ENCODE peak calls at places on chromosome 13, in six cellular contexts. L, D, J, S, N and V are unnamed samples. For H3K36me3, the result is how much of the 10 kb centered on the place peaks cover.

GRCh38 chr13:28429685-28430290 is 65.1 kb downstream of the FLT1 start:
- DNase-seq in J (no peak), D (no peak), S (peak), N (no peak), L (no peak), V (peak)

GRCh38 chr13:113854238-113855011 is 9.5 kb downstream of the GAS6 start:
- DNase-seq in D (no peak), J (peak), S (peak), N (no peak), L (no peak), V (no peak)

GRCh38 chr13:113209336-113209879 is at the start of gene CUL4A:
- DNase-seq in D (peak), S (peak), N (peak), L (peak), J (peak), V (peak)

GRCh38 chr13:45439781-45440462 is 21.7 kb upstream of the SLC25A30 start:
- DNase-seq in S (no peak), J (no peak), N (no peak), D (no peak), L (no peak), V (no peak)

GRCh38 chr13:23467048-23467931 is 33.8 kb upstream of the SACS start:
- DNase-seq in S (peak), N (no peak), L (no peak), D (no peak), J (no peak), V (no peak)

GRCh38 chr13:113904411-113904810 is 40.5 kb upstream of the GAS6 start:
- DNase-seq in J (no peak), L (peak), N (no peak), S (peak), D (peak), V (peak)

GRCh38 chr13:41696163-41697003 is 239.0 kb downstream of the RGCC start:
- DNase-seq in S (peak), L (no peak), J (peak), D (no peak), N (peak), V (peak)

GRCh38 chr13:43484432-43485225 is 302.1 kb downstream of the ENOX1 start:
- DNase-seq in S (no peak), L (no peak), D (no peak), N (peak), J (no peak), V (no peak)

GRCh38 chr13:34682406-34682805 is 259.7 kb upstream of the NBEA start:
- DNase-seq in D (no peak), S (no peak), L (no peak), J (no peak), N (no peak), V (no peak)

GRCh38 chr13:43411741-43412140 is 375.0 kb downstream of the ENOX1 start:
- DNase-seq in L (no peak), D (no peak), N (no peak), J (peak), S (no peak), V (no peak)

GRCh38 chr13:32726374-32727037 is 140.3 kb downstream of the PDS5B start:
- DNase-seq in D (no peak), N (no peak), L (no peak), S (peak), J (no peak), V (no peak)

GRCh38 chr13:23558675-23559536 is 11.3 kb upstream of the TNFRSF19 start:
- DNase-seq in L (no peak), D (peak), N (peak), S (peak), J (peak), V (peak)

GRCh38 chr13:36154567-36155231 is 23.5 kb upstream of the DCLK1 start:
- DNase-seq in D (no peak), J (no peak), S (peak), L (no peak), N (no peak), V (no peak)

GRCh38 chr13:90272356-90272755 is 1075.1 kb upstream of the MIR17HG start:
- DNase-seq in D (no peak), S (peak), N (peak), L (no peak), J (peak), V (no peak)

GRCh38 chr13:32267836-32268439 is 47.2 kb downstream of the ZAR1L start:
- DNase-seq in L (peak), N (peak), J (no peak), S (no peak), D (peak), V (no peak)

GRCh38 chr13:72805663-72806341 is 23.9 kb downstream of the PIBF1 start:
- DNase-seq in D (no peak), L (no peak), S (no peak), N (no peak), J (no peak), V (peak)

GRCh38 chr13:75870397-75870801 is 234.3 kb downstream of the LMO7 start:
- DNase-seq in L (peak), S (peak), N (no peak), D (no peak), J (no peak), V (peak)

GRCh38 chr13:95791084-95791722 is 114.3 kb downstream of the DNAJC3 start:
- DNase-seq in S (no peak), L (no peak), J (no peak), D (no peak), N (no peak), V (no peak)

GRCh38 chr13:95784891-95785290 is 108.0 kb downstream of the DNAJC3 start:
- DNase-seq in N (peak), J (peak), D (no peak), S (peak), L (no peak), V (no peak)

GRCh38 chr13:95784161-95784880 is 107.4 kb downstream of the DNAJC3 start:
- DNase-seq in D (no peak), L (no peak), J (peak), S (peak), N (peak), V (no peak)

GRCh38 chr13:95788100-95788463 is 111.1 kb downstream of the DNAJC3 start:
- DNase-seq in D (no peak), L (no peak), J (no peak), S (no peak), N (no peak), V (no peak)

DNA sequence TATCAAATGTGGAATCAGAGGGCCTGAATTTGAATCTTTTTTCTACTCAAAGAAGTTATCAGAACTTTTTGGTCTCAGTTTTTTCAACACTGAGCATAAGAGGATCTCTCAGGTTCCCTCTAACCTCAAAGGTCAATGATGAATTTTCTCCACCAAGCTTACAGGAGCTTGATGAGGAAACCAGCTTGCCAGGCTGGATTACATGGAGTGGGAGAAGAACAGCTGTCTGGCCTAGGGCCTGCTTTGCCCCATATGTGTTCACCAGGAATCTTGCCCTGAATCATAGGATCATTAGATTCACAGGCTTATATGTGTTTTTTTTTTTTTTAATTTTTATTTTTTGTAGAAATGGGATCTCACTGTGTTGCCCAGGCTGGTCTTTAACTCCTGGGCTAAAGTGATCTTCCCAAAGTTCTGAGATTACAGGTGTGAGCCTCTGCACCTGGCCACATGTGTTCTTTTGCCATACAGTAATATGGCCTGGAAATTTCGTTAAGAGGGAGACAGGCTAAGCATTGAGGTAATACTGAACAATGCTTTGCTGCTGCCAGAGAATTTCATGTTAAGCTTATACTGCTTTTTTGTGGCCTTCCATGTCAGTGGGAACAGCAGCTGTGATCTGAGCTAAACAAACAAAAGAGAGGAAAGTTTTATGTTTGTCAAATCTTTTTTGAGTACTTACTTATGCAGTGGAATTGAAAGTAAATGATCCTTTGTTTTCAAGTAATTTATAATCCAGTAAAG is 110.6 kb downstream of the DNAJC3 start:
- DNase-seq in J (no peak), L (no peak), D (no peak), S (peak), N (no peak), V (no peak)
- H3K36me3 ChIP-seq in J (under half), L (under half), D (half or more), S (under half), N (under half), V (under half)

DNA sequence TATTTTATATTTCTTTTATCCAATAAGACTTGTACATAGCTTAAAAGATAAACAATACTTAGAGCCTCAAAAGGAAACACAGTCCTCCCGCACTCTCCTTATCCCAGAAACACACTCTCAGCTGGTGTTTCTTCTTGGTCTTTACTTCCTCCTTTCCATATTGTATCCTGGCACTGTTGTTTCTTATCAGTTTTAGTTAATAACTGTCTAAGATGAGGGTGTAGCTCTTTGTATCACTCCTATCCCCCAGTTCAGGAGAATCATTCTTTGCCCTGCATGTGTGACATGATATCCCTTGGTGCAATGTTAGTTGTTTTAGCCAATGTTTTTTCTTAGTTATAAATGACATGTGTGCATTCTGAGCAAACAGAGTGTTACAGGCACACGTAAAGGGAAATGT is 52.2 kb downstream of the ARHGEF7 start:
- DNase-seq in D (no peak), S (no peak), J (no peak), L (no peak), N (no peak), V (no peak)
- H3K36me3 ChIP-seq in D (under half), S (under half), J (under half), L (under half), N (under half), V (under half)

GRCh38 chr13:49521216-49521615 is 25.5 kb downstream of the PHF11 start:
- DNase-seq in J (no peak), D (no peak), S (no peak), N (no peak), L (no peak), V (no peak)
- H3K36me3 ChIP-seq in J (under half), D (half or more), S (under half), N (under half), L (under half), V (under half)

GRCh38 chr13:29525757-29526156 is 69.7 kb downstream of the SLC7A1 start:
- DNase-seq in D (no peak), L (no peak), S (no peak), N (no peak), J (no peak), V (no peak)

GRCh38 chr13:29526741-29527140 is 68.7 kb downstream of the SLC7A1 start:
- DNase-seq in N (no peak), L (no peak), S (no peak), D (no peak), J (no peak), V (no peak)

GRCh38 chr13:29529755-29530154 is 65.7 kb downstream of the SLC7A1 start:
- DNase-seq in D (no peak), N (no peak), S (no peak), J (no peak), L (no peak), V (no peak)

GRCh38 chr13:29527916-29528315 is 67.6 kb downstream of the SLC7A1 start:
- DNase-seq in J (no peak), N (no peak), S (no peak), L (no peak), D (no peak), V (no peak)

GRCh38 chr13:29527511-29527910 is 68.0 kb downstream of the SLC7A1 start:
- DNase-seq in D (no peak), S (no peak), J (no peak), N (no peak), L (no peak), V (no peak)
- H3K36me3 ChIP-seq in D (half or more), S (half or more), J (half or more), N (under half), L (under half), V (half or more)

DNA sequence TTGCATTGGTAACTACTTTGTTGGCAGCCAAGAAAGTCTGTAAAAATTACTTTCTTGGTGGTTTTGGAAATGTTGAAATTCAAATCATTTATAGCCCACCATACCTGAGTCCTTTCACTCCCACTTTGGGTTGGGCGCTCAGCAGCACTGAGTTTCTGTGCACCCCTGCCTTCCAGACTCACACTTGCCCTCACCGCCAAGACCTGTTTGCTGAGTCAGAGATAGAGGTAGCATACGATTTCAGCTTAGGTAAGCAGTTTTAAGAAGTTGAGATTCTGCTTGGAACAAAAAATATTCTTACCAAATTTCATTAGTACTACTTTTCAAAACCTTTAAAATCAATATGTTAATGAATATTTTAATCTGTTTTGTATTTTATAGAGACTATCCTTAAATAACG is 12.6 kb downstream of the MPHOSPH8 start:
- DNase-seq in N (no peak), D (no peak), J (no peak), S (no peak), L (no peak), V (no peak)
- H3K36me3 ChIP-seq in N (under half), D (half or more), J (under half), S (under half), L (under half), V (half or more)

DNA sequence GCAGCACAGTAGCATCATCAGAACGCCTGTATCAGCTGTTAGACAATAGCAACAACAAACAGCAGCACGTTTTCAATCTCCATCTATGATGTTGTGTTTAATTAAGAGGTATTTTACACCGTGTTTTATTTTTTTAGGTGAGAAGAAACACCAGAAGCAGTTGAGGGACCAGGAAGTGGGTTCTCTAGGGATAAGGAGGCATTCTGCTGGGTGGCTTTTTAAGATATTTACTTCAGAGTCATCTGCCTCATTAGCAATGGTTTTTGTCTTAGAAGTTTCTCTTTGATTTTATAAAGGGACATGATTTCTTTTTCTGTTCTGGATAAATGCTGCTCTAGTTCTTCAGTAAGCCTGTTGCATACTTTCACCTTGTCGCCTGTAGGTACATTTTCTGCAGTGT is 8.2 kb downstream of the CKAP2 start:
- DNase-seq in J (no peak), N (no peak), L (no peak), D (no peak), S (no peak), V (no peak)
- H3K36me3 ChIP-seq in J (under half), N (under half), L (half or more), D (half or more), S (under half), V (half or more)

GRCh38 chr13:110506396-110506795 is 55.1 kb downstream of the RAB20 start:
- DNase-seq in S (no peak), L (no peak), D (peak), N (no peak), J (no peak), V (no peak)

GRCh38 chr13:110503979-110504499 is 57.5 kb downstream of the RAB20 start:
- DNase-seq in J (no peak), L (no peak), D (no peak), N (no peak), S (no peak), V (no peak)

GRCh38 chr13:110501188-110501587 is 60.3 kb downstream of the RAB20 start:
- DNase-seq in S (no peak), L (no peak), J (no peak), N (no peak), D (no peak), V (no peak)

GRCh38 chr13:110505594-110505993 is 55.9 kb downstream of the RAB20 start:
- DNase-seq in S (no peak), N (no peak), J (no peak), L (no peak), D (no peak), V (no peak)

DNA sequence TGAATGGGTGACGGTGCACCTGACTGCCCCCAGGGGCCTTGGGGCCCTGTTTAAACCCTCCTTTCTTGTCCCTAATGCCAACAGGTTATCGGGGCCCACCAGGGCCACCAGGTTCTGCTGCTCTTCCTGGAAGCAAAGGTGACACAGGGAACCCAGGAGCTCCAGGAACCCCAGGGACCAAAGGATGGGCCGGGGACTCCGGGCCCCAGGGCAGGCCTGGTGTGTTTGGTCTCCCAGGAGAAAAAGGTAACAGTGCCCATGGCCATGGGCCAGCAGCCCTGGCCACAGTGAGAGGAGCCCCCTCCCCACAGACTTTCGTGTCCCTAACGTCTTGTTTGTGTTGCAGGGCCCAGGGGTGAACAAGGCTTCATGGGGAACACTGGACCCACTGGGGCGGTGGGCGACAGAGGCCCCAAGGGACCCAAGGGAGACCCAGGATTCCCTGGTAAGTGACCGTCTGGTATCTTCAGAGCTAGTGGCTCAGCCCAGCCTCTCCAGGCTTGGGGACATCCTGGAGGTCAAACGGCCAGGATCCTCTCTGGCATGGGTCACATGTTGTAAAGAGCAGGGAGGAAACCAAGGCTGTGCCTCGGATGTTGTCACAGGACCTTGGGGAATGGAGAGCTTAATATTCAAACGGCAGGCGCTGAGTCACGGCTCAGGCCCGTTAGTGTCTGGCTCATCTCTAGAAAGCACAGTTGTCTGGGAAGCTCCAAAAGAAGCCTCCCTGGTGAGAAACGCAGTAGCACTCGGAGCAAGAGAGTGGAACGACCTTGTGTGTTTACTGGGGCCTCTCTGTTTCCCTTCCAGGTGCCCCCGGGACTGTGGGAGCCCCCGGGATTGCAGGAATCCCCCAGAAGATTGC is 58.3 kb downstream of the RAB20 start:
- DNase-seq in J (no peak), D (no peak), N (no peak), S (peak), L (peak), V (peak)
- H3K36me3 ChIP-seq in J (half or more), D (half or more), N (under half), S (under half), L (under half), V (under half)